ENCODE peak calls at places on chromosomes 4 and X, in five cellular contexts. One of them, this sample, is unnamed.

GRCh38 chrX:74422576-74423288 is 1.4 kb downstream of the SLC16A2 start:
- DNase-seq in breast epithelium: peak
- DNase-seq in stimulated activated CD4-positive, alpha-beta T cell treated with anti-CD3 and anti-CD28 coated beads, Interleukin-12 subunit alpha, Interleukin-12 subunit beta, amount 100 ng/mL, for 48 hours: no peak
- DNase-seq in HEK293T: peak
- DNase-seq in H4: peak
- DNase-seq in this sample: peak

GRCh38 chrX:53882331-53882730 is 161.9 kb downstream of the PHF8 start:
- DNase-seq in breast epithelium: no peak
- DNase-seq in stimulated activated CD4-positive, alpha-beta T cell treated with anti-CD3 and anti-CD28 coated beads, Interleukin-12 subunit alpha, Interleukin-12 subunit beta, amount 100 ng/mL, for 48 hours: no peak
- DNase-seq in HEK293T: no peak
- DNase-seq in H4: peak
- DNase-seq in this sample: peak

GRCh38 chrX:41759817-41760216 is 35.8 kb downstream of the GPR82 start:
- DNase-seq in breast epithelium: no peak
- DNase-seq in stimulated activated CD4-positive, alpha-beta T cell treated with anti-CD3 and anti-CD28 coated beads, Interleukin-12 subunit alpha, Interleukin-12 subunit beta, amount 100 ng/mL, for 48 hours: no peak
- DNase-seq in HEK293T: peak
- DNase-seq in H4: peak
- DNase-seq in this sample: peak

GRCh38 chr4:106063009-106063408 is 167.7 kb downstream of the NPNT start:
- DNase-seq in breast epithelium: no peak
- DNase-seq in stimulated activated CD4-positive, alpha-beta T cell treated with anti-CD3 and anti-CD28 coated beads, Interleukin-12 subunit alpha, Interleukin-12 subunit beta, amount 100 ng/mL, for 48 hours: no peak
- DNase-seq in HEK293T: no peak
- DNase-seq in H4: peak
- DNase-seq in this sample: no peak

GRCh38 chr4:129358571-129358970 is 262.6 kb downstream of the C4orf33 start:
- DNase-seq in breast epithelium: no peak
- DNase-seq in stimulated activated CD4-positive, alpha-beta T cell treated with anti-CD3 and anti-CD28 coated beads, Interleukin-12 subunit alpha, Interleukin-12 subunit beta, amount 100 ng/mL, for 48 hours: no peak
- DNase-seq in HEK293T: no peak
- DNase-seq in H4: peak
- DNase-seq in this sample: no peak

GRCh38 chr4:38948551-38948950 is 80.9 kb downstream of the FAM114A1 start:
- DNase-seq in breast epithelium: no peak
- DNase-seq in stimulated activated CD4-positive, alpha-beta T cell treated with anti-CD3 and anti-CD28 coated beads, Interleukin-12 subunit alpha, Interleukin-12 subunit beta, amount 100 ng/mL, for 48 hours: no peak
- DNase-seq in HEK293T: no peak
- DNase-seq in H4: peak
- DNase-seq in this sample: peak

GRCh38 chrX:1914606-1915365 is 299.9 kb downstream of the ASMT start:
- DNase-seq in breast epithelium: no peak
- DNase-seq in stimulated activated CD4-positive, alpha-beta T cell treated with anti-CD3 and anti-CD28 coated beads, Interleukin-12 subunit alpha, Interleukin-12 subunit beta, amount 100 ng/mL, for 48 hours: no peak
- DNase-seq in HEK293T: no peak
- DNase-seq in H4: no peak
- DNase-seq in this sample: no peak

GRCh38 chr4:124334119-124334518 is 378.4 kb downstream of the ANKRD50 start:
- DNase-seq in breast epithelium: no peak
- DNase-seq in stimulated activated CD4-positive, alpha-beta T cell treated with anti-CD3 and anti-CD28 coated beads, Interleukin-12 subunit alpha, Interleukin-12 subunit beta, amount 100 ng/mL, for 48 hours: peak
- DNase-seq in HEK293T: peak
- DNase-seq in H4: peak
- DNase-seq in this sample: peak

GRCh38 chrX:148501121-148502066 is 977 bp downstream of the AFF2 start:
- DNase-seq in breast epithelium: no peak
- DNase-seq in stimulated activated CD4-positive, alpha-beta T cell treated with anti-CD3 and anti-CD28 coated beads, Interleukin-12 subunit alpha, Interleukin-12 subunit beta, amount 100 ng/mL, for 48 hours: no peak
- DNase-seq in HEK293T: peak
- DNase-seq in H4: no peak
- DNase-seq in this sample: no peak

GRCh38 chr4:19707876-19708275 is 543.8 kb upstream of the SLIT2 start:
- DNase-seq in breast epithelium: no peak
- DNase-seq in stimulated activated CD4-positive, alpha-beta T cell treated with anti-CD3 and anti-CD28 coated beads, Interleukin-12 subunit alpha, Interleukin-12 subunit beta, amount 100 ng/mL, for 48 hours: no peak
- DNase-seq in HEK293T: no peak
- DNase-seq in H4: no peak
- DNase-seq in this sample: no peak

GRCh38 chrX:129779747-129780146 is at the start of gene SASH3:
- DNase-seq in breast epithelium: no peak
- DNase-seq in stimulated activated CD4-positive, alpha-beta T cell treated with anti-CD3 and anti-CD28 coated beads, Interleukin-12 subunit alpha, Interleukin-12 subunit beta, amount 100 ng/mL, for 48 hours: no peak
- DNase-seq in HEK293T: no peak
- DNase-seq in H4: no peak
- DNase-seq in this sample: no peak

GRCh38 chr4:26197018-26197779 is 123.6 kb upstream of the RBPJ start:
- DNase-seq in breast epithelium: no peak
- DNase-seq in stimulated activated CD4-positive, alpha-beta T cell treated with anti-CD3 and anti-CD28 coated beads, Interleukin-12 subunit alpha, Interleukin-12 subunit beta, amount 100 ng/mL, for 48 hours: peak
- DNase-seq in HEK293T: no peak
- DNase-seq in H4: peak
- DNase-seq in this sample: peak

GRCh38 chrX:70129811-70130210 is 3.4 kb upstream of the IGBP1 start:
- DNase-seq in breast epithelium: no peak
- DNase-seq in stimulated activated CD4-positive, alpha-beta T cell treated with anti-CD3 and anti-CD28 coated beads, Interleukin-12 subunit alpha, Interleukin-12 subunit beta, amount 100 ng/mL, for 48 hours: no peak
- DNase-seq in HEK293T: no peak
- DNase-seq in H4: no peak
- DNase-seq in this sample: peak

GRCh38 chr4:41880840-41881831 is 54.1 kb upstream of the TMEM33 start:
- DNase-seq in breast epithelium: peak
- DNase-seq in stimulated activated CD4-positive, alpha-beta T cell treated with anti-CD3 and anti-CD28 coated beads, Interleukin-12 subunit alpha, Interleukin-12 subunit beta, amount 100 ng/mL, for 48 hours: no peak
- DNase-seq in HEK293T: no peak
- DNase-seq in H4: no peak
- DNase-seq in this sample: no peak

GRCh38 chrX:72126048-72126415 is 5.7 kb downstream of the RTL5 start:
- DNase-seq in breast epithelium: no peak
- DNase-seq in stimulated activated CD4-positive, alpha-beta T cell treated with anti-CD3 and anti-CD28 coated beads, Interleukin-12 subunit alpha, Interleukin-12 subunit beta, amount 100 ng/mL, for 48 hours: no peak
- DNase-seq in HEK293T: no peak
- DNase-seq in H4: no peak
- DNase-seq in this sample: no peak

GRCh38 chr4:186755550-186756519 is 32.2 kb upstream of the FAT1 start:
- DNase-seq in breast epithelium: no peak
- DNase-seq in stimulated activated CD4-positive, alpha-beta T cell treated with anti-CD3 and anti-CD28 coated beads, Interleukin-12 subunit alpha, Interleukin-12 subunit beta, amount 100 ng/mL, for 48 hours: no peak
- DNase-seq in HEK293T: no peak
- DNase-seq in H4: no peak
- DNase-seq in this sample: no peak

GRCh38 chr4:128757712-128758111 is 51.8 kb upstream of the JADE1 start:
- DNase-seq in breast epithelium: no peak
- DNase-seq in stimulated activated CD4-positive, alpha-beta T cell treated with anti-CD3 and anti-CD28 coated beads, Interleukin-12 subunit alpha, Interleukin-12 subunit beta, amount 100 ng/mL, for 48 hours: no peak
- DNase-seq in HEK293T: peak
- DNase-seq in H4: peak
- DNase-seq in this sample: no peak

GRCh38 chr4:139242511-139243051 is 37.4 kb downstream of the MGARP start:
- DNase-seq in breast epithelium: no peak
- DNase-seq in stimulated activated CD4-positive, alpha-beta T cell treated with anti-CD3 and anti-CD28 coated beads, Interleukin-12 subunit alpha, Interleukin-12 subunit beta, amount 100 ng/mL, for 48 hours: no peak
- DNase-seq in HEK293T: no peak
- DNase-seq in H4: no peak
- DNase-seq in this sample: peak

GRCh38 chr4:129323630-129324029 is 227.7 kb downstream of the C4orf33 start:
- DNase-seq in breast epithelium: no peak
- DNase-seq in stimulated activated CD4-positive, alpha-beta T cell treated with anti-CD3 and anti-CD28 coated beads, Interleukin-12 subunit alpha, Interleukin-12 subunit beta, amount 100 ng/mL, for 48 hours: no peak
- DNase-seq in HEK293T: no peak
- DNase-seq in H4: no peak
- DNase-seq in this sample: no peak

GRCh38 chr4:2259036-2259540 is 2.8 kb downstream of the MXD4 start:
- DNase-seq in breast epithelium: peak
- DNase-seq in stimulated activated CD4-positive, alpha-beta T cell treated with anti-CD3 and anti-CD28 coated beads, Interleukin-12 subunit alpha, Interleukin-12 subunit beta, amount 100 ng/mL, for 48 hours: no peak
- DNase-seq in HEK293T: no peak
- DNase-seq in H4: no peak
- DNase-seq in this sample: no peak

GRCh38 chr4:95091272-95091671 is 333.5 kb downstream of the BMPR1B start:
- DNase-seq in breast epithelium: no peak
- DNase-seq in stimulated activated CD4-positive, alpha-beta T cell treated with anti-CD3 and anti-CD28 coated beads, Interleukin-12 subunit alpha, Interleukin-12 subunit beta, amount 100 ng/mL, for 48 hours: no peak
- DNase-seq in HEK293T: no peak
- DNase-seq in H4: peak
- DNase-seq in this sample: no peak

GRCh38 chr4:2767046-2767704 is 11.0 kb upstream of the TNIP2 start:
- DNase-seq in breast epithelium: no peak
- DNase-seq in stimulated activated CD4-positive, alpha-beta T cell treated with anti-CD3 and anti-CD28 coated beads, Interleukin-12 subunit alpha, Interleukin-12 subunit beta, amount 100 ng/mL, for 48 hours: no peak
- DNase-seq in HEK293T: no peak
- DNase-seq in H4: no peak
- DNase-seq in this sample: no peak

GRCh38 chr4:37541956-37542355 is 144.2 kb downstream of the RELL1 start:
- DNase-seq in breast epithelium: no peak
- DNase-seq in stimulated activated CD4-positive, alpha-beta T cell treated with anti-CD3 and anti-CD28 coated beads, Interleukin-12 subunit alpha, Interleukin-12 subunit beta, amount 100 ng/mL, for 48 hours: no peak
- DNase-seq in HEK293T: no peak
- DNase-seq in H4: no peak
- DNase-seq in this sample: no peak

GRCh38 chr4:183830438-183830985 is 74.6 kb upstream of the STOX2 start:
- DNase-seq in breast epithelium: no peak
- DNase-seq in stimulated activated CD4-positive, alpha-beta T cell treated with anti-CD3 and anti-CD28 coated beads, Interleukin-12 subunit alpha, Interleukin-12 subunit beta, amount 100 ng/mL, for 48 hours: no peak
- DNase-seq in HEK293T: no peak
- DNase-seq in H4: no peak
- DNase-seq in this sample: no peak

GRCh38 chr4:80184791-80185756 is 12.2 kb upstream of the PRDM8 start:
- DNase-seq in breast epithelium: no peak
- DNase-seq in stimulated activated CD4-positive, alpha-beta T cell treated with anti-CD3 and anti-CD28 coated beads, Interleukin-12 subunit alpha, Interleukin-12 subunit beta, amount 100 ng/mL, for 48 hours: no peak
- DNase-seq in HEK293T: no peak
- DNase-seq in H4: no peak
- DNase-seq in this sample: peak

This sample was measured in hepatic stellate cell.